ENCODE peak calls at places on chromosome 19, in five cellular contexts. One of them, this sample, is unnamed.

GRCh38 chr19:31113250-31113685 is 236.0 kb downstream of the TSHZ3 start:
- DNase-seq in thyroid gland: no peak
- DNase-seq in AG09319: no peak
- DNase-seq in sigmoid colon: no peak
- DNase-seq in progenitor cell of endocrine pancreas: no peak
- DNase-seq in this sample: no peak

GRCh38 chr19:7013678-7014077 is 7.6 kb downstream of the MBD3L2B start:
- DNase-seq in thyroid gland: no peak
- DNase-seq in AG09319: no peak
- DNase-seq in sigmoid colon: no peak
- DNase-seq in progenitor cell of endocrine pancreas: no peak
- DNase-seq in this sample: no peak

GRCh38 chr19:30512748-30513389 is 140.7 kb downstream of the ZNF536 start:
- DNase-seq in thyroid gland: no peak
- DNase-seq in AG09319: no peak
- DNase-seq in sigmoid colon: no peak
- DNase-seq in progenitor cell of endocrine pancreas: no peak
- DNase-seq in this sample: no peak

GRCh38 chr19:51830263-51830662 is 35.3 kb downstream of the FPR3 start:
- DNase-seq in thyroid gland: no peak
- DNase-seq in AG09319: no peak
- DNase-seq in sigmoid colon: no peak
- DNase-seq in progenitor cell of endocrine pancreas: no peak
- DNase-seq in this sample: no peak

GRCh38 chr19:44776402-44777096 is 1.1 kb upstream of the CBLC start:
- DNase-seq in thyroid gland: no peak
- DNase-seq in AG09319: no peak
- DNase-seq in sigmoid colon: no peak
- DNase-seq in progenitor cell of endocrine pancreas: no peak
- DNase-seq in this sample: no peak

GRCh38 chr19:1364070-1364719 is 19.5 kb upstream of the NDUFS7 start:
- DNase-seq in thyroid gland: no peak
- DNase-seq in AG09319: no peak
- DNase-seq in sigmoid colon: no peak
- DNase-seq in progenitor cell of endocrine pancreas: no peak
- DNase-seq in this sample: no peak

GRCh38 chr19:41310031-41310831 is at the start of gene CCDC97:
- DNase-seq in thyroid gland: peak; percentile 86
- DNase-seq in AG09319: peak; percentile 65
- DNase-seq in sigmoid colon: peak; percentile 92
- DNase-seq in progenitor cell of endocrine pancreas: peak; percentile 76
- DNase-seq in this sample: peak; percentile 90

GRCh38 chr19:1566392-1567115 is 1.6 kb downstream of the MEX3D start:
- DNase-seq in thyroid gland: peak; percentile 81
- DNase-seq in AG09319: peak; percentile 58
- DNase-seq in sigmoid colon: peak; percentile 88
- DNase-seq in progenitor cell of endocrine pancreas: peak; percentile 59
- DNase-seq in this sample: peak; percentile 72

GRCh38 chr19:16319466-16319865 is 5.2 kb upstream of the KLF2 start:
- DNase-seq in thyroid gland: no peak
- DNase-seq in AG09319: no peak
- DNase-seq in sigmoid colon: no peak
- DNase-seq in progenitor cell of endocrine pancreas: no peak
- DNase-seq in this sample: no peak

GRCh38 chr19:41691268-41691970 is 3.3 kb upstream of the CEACAM7 start:
- DNase-seq in thyroid gland: no peak
- DNase-seq in AG09319: no peak
- DNase-seq in sigmoid colon: no peak
- DNase-seq in progenitor cell of endocrine pancreas: no peak
- DNase-seq in this sample: no peak

GRCh38 chr19:52296400-52296772 is 583 bp upstream of the ZNF480 start:
- DNase-seq in thyroid gland: peak; percentile 21
- DNase-seq in AG09319: no peak
- DNase-seq in sigmoid colon: no peak
- DNase-seq in progenitor cell of endocrine pancreas: no peak
- DNase-seq in this sample: no peak

GRCh38 chr19:55258476-55258827 is 365 bp downstream of the PPP6R1 start:
- DNase-seq in thyroid gland: peak; percentile 32
- DNase-seq in AG09319: no peak
- DNase-seq in sigmoid colon: no peak
- DNase-seq in progenitor cell of endocrine pancreas: peak; percentile 31
- DNase-seq in this sample: no peak

GRCh38 chr19:403221-404036 is 5.5 kb downstream of the C2CD4C start:
- DNase-seq in thyroid gland: no peak
- DNase-seq in AG09319: no peak
- DNase-seq in sigmoid colon: no peak
- DNase-seq in progenitor cell of endocrine pancreas: no peak
- DNase-seq in this sample: peak; percentile 35

GRCh38 chr19:8231073-8231604 is 22.0 kb downstream of the CERS4 start:
- DNase-seq in thyroid gland: no peak
- DNase-seq in AG09319: no peak
- DNase-seq in sigmoid colon: no peak
- DNase-seq in progenitor cell of endocrine pancreas: no peak
- DNase-seq in this sample: no peak

GRCh38 chr19:32047788-32048187 is 297.6 kb upstream of the ZNF507 start:
- DNase-seq in thyroid gland: no peak
- DNase-seq in AG09319: no peak
- DNase-seq in sigmoid colon: no peak
- DNase-seq in progenitor cell of endocrine pancreas: no peak
- DNase-seq in this sample: no peak

GRCh38 chr19:16048583-16048982 is 27.7 kb upstream of the TPM4 start:
- DNase-seq in thyroid gland: no peak
- DNase-seq in AG09319: no peak
- DNase-seq in sigmoid colon: no peak
- DNase-seq in progenitor cell of endocrine pancreas: no peak
- DNase-seq in this sample: no peak

GRCh38 chr19:15717781-15718180 is 10.0 kb upstream of the OR10H2 start:
- DNase-seq in thyroid gland: no peak
- DNase-seq in AG09319: no peak
- DNase-seq in sigmoid colon: no peak
- DNase-seq in progenitor cell of endocrine pancreas: no peak
- DNase-seq in this sample: no peak

GRCh38 chr19:400976-401835 is 7.7 kb downstream of the C2CD4C start:
- DNase-seq in thyroid gland: no peak
- DNase-seq in AG09319: no peak
- DNase-seq in sigmoid colon: no peak
- DNase-seq in progenitor cell of endocrine pancreas: peak; percentile 0
- DNase-seq in this sample: no peak

GRCh38 chr19:47779524-47780214 is 1.2 kb downstream of the SELENOW start:
- DNase-seq in thyroid gland: peak; percentile 61
- DNase-seq in AG09319: no peak
- DNase-seq in sigmoid colon: peak; percentile 90
- DNase-seq in progenitor cell of endocrine pancreas: no peak
- DNase-seq in this sample: no peak

GRCh38 chr19:32720936-32721250 is 1.3 kb downstream of the TDRD12 start:
- DNase-seq in thyroid gland: no peak
- DNase-seq in AG09319: no peak
- DNase-seq in sigmoid colon: no peak
- DNase-seq in progenitor cell of endocrine pancreas: no peak
- DNase-seq in this sample: no peak

GRCh38 chr19:7605490-7606222 is 10.0 kb downstream of the CAMSAP3 start:
- DNase-seq in thyroid gland: no peak
- DNase-seq in AG09319: no peak
- DNase-seq in sigmoid colon: no peak
- DNase-seq in progenitor cell of endocrine pancreas: no peak
- DNase-seq in this sample: no peak

GRCh38 chr19:30155529-30156200 is 213.6 kb downstream of the URI1 start:
- DNase-seq in thyroid gland: no peak
- DNase-seq in AG09319: no peak
- DNase-seq in sigmoid colon: no peak
- DNase-seq in progenitor cell of endocrine pancreas: no peak
- DNase-seq in this sample: no peak

GRCh38 chr19:17553256-17553655 is 2.2 kb upstream of the COLGALT1 start:
- DNase-seq in thyroid gland: peak; percentile 30
- DNase-seq in AG09319: peak; percentile 81
- DNase-seq in sigmoid colon: peak; percentile 90
- DNase-seq in progenitor cell of endocrine pancreas: no peak
- DNase-seq in this sample: no peak

GRCh38 chr19:10602330-10603083 is 15.4 kb upstream of the AP1M2 start:
- DNase-seq in thyroid gland: peak; percentile 73
- DNase-seq in AG09319: no peak
- DNase-seq in sigmoid colon: peak; percentile 91
- DNase-seq in progenitor cell of endocrine pancreas: peak; percentile 77
- DNase-seq in this sample: peak; percentile 83

GRCh38 chr19:55118401-55118991 is 1.1 kb upstream of the PPP1R12C start:
- DNase-seq in thyroid gland: no peak
- DNase-seq in AG09319: no peak
- DNase-seq in sigmoid colon: no peak
- DNase-seq in progenitor cell of endocrine pancreas: peak; percentile 56
- DNase-seq in this sample: no peak

GRCh38 chr19:44807162-44807561 is 1.7 kb upstream of the BCAM start:
- DNase-seq in thyroid gland: peak; percentile 76
- DNase-seq in AG09319: no peak
- DNase-seq in sigmoid colon: no peak
- DNase-seq in progenitor cell of endocrine pancreas: no peak
- DNase-seq in this sample: no peak

GRCh38 chr19:1355258-1355973 is 28.3 kb upstream of the NDUFS7 start:
- DNase-seq in thyroid gland: no peak
- DNase-seq in AG09319: no peak
- DNase-seq in sigmoid colon: no peak
- DNase-seq in progenitor cell of endocrine pancreas: no peak
- DNase-seq in this sample: no peak

GRCh38 chr19:46347572-46347883 is 641 bp downstream of the PPP5C start:
- DNase-seq in thyroid gland: no peak
- DNase-seq in AG09319: no peak
- DNase-seq in sigmoid colon: no peak
- DNase-seq in progenitor cell of endocrine pancreas: no peak
- DNase-seq in this sample: no peak
- TF ChIP-seq CTCF in thyroid gland: no peak
- TF ChIP-seq CTCF in AG09319: no peak
- TF ChIP-seq CTCF in sigmoid colon: no peak
- TF ChIP-seq CTCF in progenitor cell of endocrine pancreas: no peak
- TF ChIP-seq CTCF in this sample: no peak

GRCh38 chr19:5037936-5038335 is 69.0 kb downstream of the KDM4B start:
- DNase-seq in thyroid gland: no peak
- DNase-seq in AG09319: no peak
- DNase-seq in sigmoid colon: no peak
- DNase-seq in progenitor cell of endocrine pancreas: no peak
- DNase-seq in this sample: no peak

GRCh38 chr19:5039642-5040543 is 71.0 kb downstream of the KDM4B start:
- DNase-seq in thyroid gland: no peak
- DNase-seq in AG09319: no peak
- DNase-seq in sigmoid colon: no peak
- DNase-seq in progenitor cell of endocrine pancreas: no peak
- DNase-seq in this sample: no peak

GRCh38 chr19:5040544-5041167 is 71.7 kb downstream of the KDM4B start:
- DNase-seq in thyroid gland: no peak
- DNase-seq in AG09319: no peak
- DNase-seq in sigmoid colon: no peak
- DNase-seq in progenitor cell of endocrine pancreas: no peak
- DNase-seq in this sample: no peak

GRCh38 chr19:5036733-5037681 is 68.1 kb downstream of the KDM4B start:
- DNase-seq in thyroid gland: no peak
- DNase-seq in AG09319: no peak
- DNase-seq in sigmoid colon: peak; percentile 84
- DNase-seq in progenitor cell of endocrine pancreas: no peak
- DNase-seq in this sample: no peak

DNA sequence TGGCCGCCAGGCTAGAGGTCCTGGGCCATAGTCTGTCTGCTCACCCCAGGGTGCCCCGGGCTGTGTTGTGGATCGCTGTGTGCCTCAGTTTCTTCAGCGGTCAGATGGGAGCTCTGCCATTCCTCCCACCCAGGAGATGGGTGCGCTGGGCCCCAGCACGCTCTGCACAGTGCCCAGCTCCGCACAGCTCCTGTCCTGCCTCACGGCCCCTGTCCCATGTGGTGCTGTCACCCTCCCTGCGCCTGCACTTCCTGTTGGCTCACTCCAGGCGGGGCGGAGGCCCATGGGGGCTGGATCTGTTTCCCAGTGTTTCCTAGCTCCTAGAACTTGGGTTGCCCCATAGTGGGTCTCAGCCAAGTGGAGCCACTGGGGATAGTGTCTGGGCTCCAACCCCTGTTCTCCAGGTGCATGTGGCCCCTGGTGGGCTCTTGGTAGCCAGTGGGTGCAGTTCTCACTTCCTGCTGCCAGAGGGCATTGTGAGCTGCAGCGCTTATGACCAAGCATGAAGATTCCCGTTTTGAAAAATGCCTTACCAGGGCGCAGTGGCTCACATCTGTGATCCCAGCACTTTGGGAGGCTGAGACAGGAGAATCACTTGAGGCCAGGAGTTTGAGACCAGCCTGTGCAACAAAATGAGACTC is 69.8 kb downstream of the KDM4B start:
- DNase-seq in thyroid gland: no peak
- DNase-seq in AG09319: no peak
- DNase-seq in sigmoid colon: no peak
- DNase-seq in progenitor cell of endocrine pancreas: no peak
- DNase-seq in this sample: no peak
- TF ChIP-seq CTCF in thyroid gland: no peak
- TF ChIP-seq CTCF in AG09319: peak; percentile 48
- TF ChIP-seq CTCF in sigmoid colon: peak; percentile 28
- TF ChIP-seq CTCF in progenitor cell of endocrine pancreas: peak; percentile 61
- TF ChIP-seq CTCF in this sample: no peak

GRCh38 chr19:5338661-5339469 is 1.7 kb downstream of the PTPRS start:
- DNase-seq in thyroid gland: no peak
- DNase-seq in AG09319: no peak
- DNase-seq in sigmoid colon: no peak
- DNase-seq in progenitor cell of endocrine pancreas: no peak
- DNase-seq in this sample: peak; percentile 45
- TF ChIP-seq CTCF in thyroid gland: no peak
- TF ChIP-seq CTCF in AG09319: no peak
- TF ChIP-seq CTCF in sigmoid colon: no peak
- TF ChIP-seq CTCF in progenitor cell of endocrine pancreas: no peak
- TF ChIP-seq CTCF in this sample: no peak

DNA sequence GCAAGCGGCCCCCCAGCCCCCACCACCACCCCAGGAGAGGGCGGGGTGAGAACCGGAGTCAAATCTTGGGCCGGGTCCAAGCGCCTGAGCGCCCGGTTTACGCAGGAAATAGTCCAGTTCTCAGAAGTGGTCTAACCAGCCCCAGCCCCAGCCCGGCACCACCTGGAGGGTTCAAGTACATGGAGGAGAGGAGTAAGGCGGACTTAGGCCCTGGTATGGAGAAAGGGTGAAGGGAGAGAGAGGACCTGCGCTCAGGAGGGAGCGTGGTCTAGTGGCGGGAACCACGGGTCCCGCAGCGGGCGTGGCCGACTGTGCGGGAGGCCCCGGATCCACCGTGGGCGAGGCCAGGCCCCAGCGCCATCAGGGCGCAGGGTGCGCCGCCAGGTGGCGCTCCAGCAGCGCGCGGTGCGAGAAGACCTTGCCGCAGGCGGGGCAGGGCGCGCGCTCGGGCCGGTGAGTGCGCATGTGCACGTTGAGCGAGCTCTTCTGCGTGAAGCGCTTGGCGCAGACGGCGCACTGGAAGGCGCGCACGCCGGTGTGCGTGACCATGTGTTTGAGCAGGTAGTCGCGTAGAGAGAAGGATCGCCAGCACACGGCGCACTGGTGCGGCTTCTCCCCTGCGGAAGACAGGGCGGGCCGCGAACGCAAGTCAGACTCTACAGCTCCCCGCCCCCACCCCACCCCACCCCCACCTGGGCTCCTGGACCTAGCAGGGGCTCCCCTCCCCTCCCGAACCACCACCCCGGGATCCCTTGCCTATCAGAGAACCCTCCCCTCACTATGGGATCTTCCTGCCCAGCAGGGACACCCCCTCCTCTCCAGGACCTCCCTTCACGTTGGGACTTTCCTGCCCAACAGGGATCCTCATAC is 2.1 kb upstream of the SLC27A5 start:
- DNase-seq in thyroid gland: peak; percentile 93
- DNase-seq in AG09319: peak; percentile 63
- DNase-seq in sigmoid colon: peak; percentile 94
- DNase-seq in progenitor cell of endocrine pancreas: peak; percentile 94
- DNase-seq in this sample: peak; percentile 90
- TF ChIP-seq CTCF in thyroid gland: peak; percentile 93
- TF ChIP-seq CTCF in AG09319: peak; percentile 47
- TF ChIP-seq CTCF in sigmoid colon: peak; percentile 72
- TF ChIP-seq CTCF in progenitor cell of endocrine pancreas: peak; percentile 98
- TF ChIP-seq CTCF in this sample: peak; percentile 95

This sample was measured in mesothelial cell of epicardium.